ENCODE peak calls at places on chromosomes 5 and 9, in nine cellular contexts. M is PC-3, F is tibial nerve, U is spleen, A is gastrocnemius medialis, E is neural progenitor cell, Y is heart left ventricle, Q is aorta, D is A673. J is an unnamed sample.
A peak's percentile ranks its signal among the peaks of the same experiment; 100 is the strongest.

GRCh38 chr5:59593608-59594007 is 299.9 kb downstream of the PDE4D start:
- DNase-seq in M (no peak), F (no peak), U (no peak), A (no peak), E (no peak), Y (no peak), Q (no peak), D (no peak), J (no peak)

GRCh38 chr9:136535070-136535469 is 10.8 kb downstream of the NOTCH1 start:
- DNase-seq in M (no peak), F (no peak), U (peak; percentile 86), A (no peak), E (no peak), Y (no peak), Q (no peak), D (no peak), J (no peak)

GRCh38 chr5:131466171-131466766 is 168.8 kb downstream of the RAPGEF6 start:
- DNase-seq in M (peak; percentile 49), F (no peak), U (no peak), A (no peak), E (no peak), Y (no peak), Q (no peak), D (peak; percentile 18), J (peak; percentile 27)

GRCh38 chr5:41097642-41098041 is 26.5 kb upstream of the MROH2B start:
- DNase-seq in M (no peak), F (no peak), U (no peak), A (no peak), E (no peak), Y (no peak), Q (no peak), D (no peak), J (peak; percentile 33)

GRCh38 chr5:96995419-96995818 is 59.5 kb downstream of the LNPEP start:
- DNase-seq in M (no peak), F (no peak), U (no peak), A (no peak), E (no peak), Y (no peak), Q (no peak), D (no peak), J (no peak)

GRCh38 chr9:75964431-75964830 is 74.0 kb downstream of the PCSK5 start:
- DNase-seq in M (peak; percentile 1), F (no peak), U (no peak), A (no peak), E (no peak), Y (no peak), Q (no peak), D (no peak), J (peak; percentile 65)

GRCh38 chr5:111271885-111272284 is 47.7 kb downstream of the CAMK4 start:
- DNase-seq in M (no peak), F (no peak), U (no peak), A (no peak), E (no peak), Y (no peak), Q (no peak), D (no peak), J (no peak)

GRCh38 chr5:76788362-76788761 is 30.5 kb upstream of the F2RL1 start:
- DNase-seq in M (peak; percentile 60), F (no peak), U (no peak), A (no peak), E (no peak), Y (no peak), Q (no peak), D (no peak), J (no peak)

GRCh38 chr9:89154651-89155336 is 23.8 kb downstream of the SHC3 start:
- DNase-seq in M (peak; percentile 85), F (no peak), U (no peak), A (no peak), E (no peak), Y (no peak), Q (no peak), D (peak; percentile 42), J (peak; percentile 73)

GRCh38 chr5:156326718-156327259 is at the start of gene SGCD:
- DNase-seq in M (no peak), F (peak; percentile 39), U (no peak), A (peak; percentile 58), E (peak; percentile 8), Y (peak; percentile 85), Q (peak; percentile 84), D (no peak), J (no peak)

GRCh38 chr9:136286359-136286986 is 17.4 kb downstream of the CCDC187 start:
- DNase-seq in M (no peak), F (no peak), U (no peak), A (no peak), E (no peak), Y (peak; percentile 56), Q (no peak), D (no peak), J (no peak)

GRCh38 chr9:4128876-4129275 is 171.0 kb downstream of the GLIS3 start:
- DNase-seq in M (no peak), F (no peak), U (no peak), A (no peak), E (no peak), Y (no peak), Q (no peak), D (no peak), J (no peak)

GRCh38 chr9:21558079-21558478 is 76.0 kb upstream of the IFNE start:
- DNase-seq in M (no peak), F (no peak), U (no peak), A (no peak), E (no peak), Y (no peak), Q (no peak), D (no peak), J (no peak)

GRCh38 chr5:57173318-57174127 is at the start of gene GPBP1:
- DNase-seq in M (peak; percentile 90), F (peak; percentile 100), U (peak; percentile 98), A (peak; percentile 96), E (peak; percentile 99), Y (peak; percentile 99), Q (peak; percentile 100), D (peak; percentile 100), J (peak; percentile 96)

GRCh38 chr5:57174128-57174849 is 430 bp downstream of the GPBP1 start:
- DNase-seq in M (peak; percentile 16), F (no peak), U (no peak), A (no peak), E (no peak), Y (peak; percentile 68), Q (peak; percentile 54), D (peak; percentile 46), J (no peak)

GRCh38 chr5:57172466-57172961 is 1.3 kb upstream of the GPBP1 start:
- DNase-seq in M (peak; percentile 24), F (no peak), U (no peak), A (no peak), E (peak; percentile 36), Y (no peak), Q (no peak), D (peak; percentile 34), J (no peak)

GRCh38 chr5:57173026-57173317 is 887 bp upstream of the GPBP1 start:
- DNase-seq in M (no peak), F (peak; percentile 44), U (no peak), A (peak; percentile 28), E (no peak), Y (no peak), Q (no peak), D (no peak), J (no peak)

DNA sequence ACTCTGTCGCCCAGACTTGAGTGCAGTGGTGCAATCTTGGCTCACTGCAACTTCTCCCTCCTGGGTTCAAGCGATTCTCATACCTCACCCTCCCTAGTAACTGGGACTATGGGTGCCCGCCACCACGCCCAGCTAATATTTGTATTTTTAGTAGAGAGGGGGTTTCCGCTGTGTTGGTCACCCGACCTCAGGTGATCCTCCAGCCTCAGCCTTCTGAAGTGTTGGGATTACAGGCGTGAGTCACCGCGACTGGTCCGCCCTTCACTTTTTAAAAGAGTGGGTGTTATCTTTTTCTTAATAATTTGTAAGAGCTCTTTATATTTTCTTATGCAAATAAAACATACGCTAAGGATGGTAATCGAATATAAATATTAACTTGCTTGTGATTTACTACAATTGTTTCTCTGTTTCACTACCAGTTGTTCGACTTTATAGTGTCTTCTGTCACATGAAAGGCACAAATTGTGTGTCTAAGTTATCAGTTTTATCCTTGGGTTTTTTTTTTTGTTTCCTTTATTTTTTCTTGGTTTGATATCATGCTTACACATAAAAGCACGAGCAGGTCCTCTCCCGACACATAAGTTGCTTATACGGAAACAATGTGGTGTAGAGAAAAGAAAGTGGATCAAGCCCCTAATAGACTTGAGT is 1.9 kb upstream of the GPBP1 start:
- DNase-seq in M (peak; percentile 46), F (no peak), U (no peak), A (no peak), E (no peak), Y (no peak), Q (no peak), D (no peak), J (peak; percentile 33)
- H3K27ac ChIP-seq in M (peak overlapping the region; percentile 98), F (no peak overlapping the region), U (peak overlapping the region; percentile 100), A (peak overlapping the region; percentile 100), E (peak overlapping the region; percentile 100), Y (peak overlapping the region; percentile 96), Q (no peak overlapping the region), D (peak overlapping the region; percentile 99), J (peak overlapping the region; percentile 99)

DNA sequence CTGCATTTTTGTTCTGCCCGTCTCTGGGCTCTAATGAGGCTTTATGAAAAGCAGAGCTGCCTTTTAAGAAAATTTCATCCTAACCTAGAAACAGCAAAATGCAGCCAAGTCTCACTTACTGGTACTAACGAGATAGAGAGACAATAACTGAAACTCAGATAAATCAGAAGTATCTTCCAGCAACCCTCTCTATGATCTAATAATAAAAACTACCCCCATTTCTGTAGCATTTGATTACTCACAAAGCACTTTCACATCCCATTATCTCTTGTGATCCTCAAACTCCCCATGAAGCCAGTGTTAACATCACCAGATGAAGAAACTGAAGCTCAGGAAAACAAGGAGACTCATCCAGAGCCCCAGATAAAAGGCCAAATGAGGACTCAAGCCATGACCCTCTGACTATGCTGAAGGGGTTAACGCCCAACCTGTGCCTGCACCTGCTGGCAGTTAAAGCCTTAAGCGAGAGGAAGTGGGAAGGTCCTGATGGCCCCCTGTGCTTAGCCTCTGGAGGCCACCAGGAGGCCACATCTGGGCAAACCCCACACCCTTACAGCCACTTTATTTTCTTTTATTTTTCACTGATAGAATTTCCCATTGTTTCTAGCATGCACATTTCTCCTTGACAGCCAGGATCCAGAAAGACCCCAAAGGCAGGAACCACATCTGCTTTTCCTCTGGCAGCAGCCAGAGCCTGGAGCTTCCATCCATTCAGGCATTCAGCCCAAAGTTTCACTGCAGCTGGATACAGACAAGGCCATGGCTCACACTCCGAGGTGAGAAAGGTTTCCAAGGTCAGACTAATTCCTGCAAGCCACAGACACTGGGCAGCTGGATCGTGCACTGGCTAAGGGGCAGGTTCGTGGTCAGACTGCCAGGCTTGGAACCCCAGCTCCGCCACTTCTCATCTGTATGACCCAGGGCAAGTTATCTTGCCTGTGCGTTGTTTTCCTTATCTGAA is 37.2 kb downstream of the SPOCK1 start:
- DNase-seq in M (no peak), F (no peak), U (no peak), A (no peak), E (peak; percentile 22), Y (no peak), Q (no peak), D (no peak), J (no peak)
- H3K27ac ChIP-seq in M (no peak overlapping the region), F (no peak overlapping the region), U (no peak overlapping the region), A (no peak overlapping the region), E (no peak overlapping the region), Y (no peak overlapping the region), Q (no peak overlapping the region), D (no peak overlapping the region), J (no peak overlapping the region)

GRCh38 chr5:126354012-126354856 is 69.0 kb upstream of the GRAMD2B start:
- DNase-seq in M (peak; percentile 93), F (peak; percentile 18), U (no peak), A (no peak), E (peak; percentile 49), Y (no peak), Q (no peak), D (peak; percentile 62), J (peak; percentile 73)
- H3K27ac ChIP-seq in M (peak overlapping the region; percentile 97), F (peak overlapping the region; percentile 59), U (peak overlapping the region; percentile 29), A (no peak overlapping the region), E (no peak overlapping the region), Y (peak overlapping the region; percentile 63), Q (no peak overlapping the region), D (no peak overlapping the region), J (peak overlapping the region; percentile 82)

GRCh38 chr5:81265101-81265500 is 32.0 kb downstream of the CKMT2 start:
- DNase-seq in M (no peak), F (no peak), U (no peak), A (no peak), E (no peak), Y (no peak), Q (no peak), D (no peak), J (no peak)
- H3K27ac ChIP-seq in M (no peak overlapping the region), F (no peak overlapping the region), U (no peak overlapping the region), A (no peak overlapping the region), E (no peak overlapping the region), Y (no peak overlapping the region), Q (no peak overlapping the region), D (no peak overlapping the region), J (no peak overlapping the region)

J was measured in epithelial cell of prostate.